ENCODE peak calls at places on chromosomes 1 and 21, in five cellular contexts. B, C, R, X and I are unnamed samples.

GRCh38 chr1:208997726-208998312 is 585.7 kb upstream of the CAMK1G start:
- DNase-seq in B (no peak), C (no peak), R (no peak), X (peak; percentile 41), I (peak; percentile 22)

GRCh38 chr1:89938171-89939055 is 56.5 kb upstream of the ZNF326 start:
- DNase-seq in B (peak; percentile 48), C (no peak), R (no peak), X (peak; percentile 33), I (peak; percentile 65)

GRCh38 chr1:112674986-112675727 is 698 bp downstream of the MOV10 start:
- DNase-seq in B (peak; percentile 6), C (peak; percentile 58), R (peak; percentile 62), X (no peak), I (peak; percentile 70)

GRCh38 chr1:186680031-186681012 is at the start of gene PTGS2:
- DNase-seq in B (peak; percentile 93), C (peak; percentile 56), R (peak; percentile 95), X (peak; percentile 61), I (peak; percentile 96)

GRCh38 chr21:39141502-39141901 is 41.7 kb downstream of the PSMG1 start:
- DNase-seq in B (peak; percentile 73), C (no peak), R (no peak), X (no peak), I (no peak)

GRCh38 chr1:43542515-43543458 is 12.1 kb downstream of the PTPRF start:
- DNase-seq in B (no peak), C (no peak), R (no peak), X (peak; percentile 75), I (no peak)

GRCh38 chr1:1118011-1118892 is 2.4 kb upstream of the C1orf159 start:
- DNase-seq in B (no peak), C (no peak), R (no peak), X (no peak), I (no peak)

GRCh38 chr21:27040738-27041137 is 73.8 kb upstream of the ADAMTS5 start:
- DNase-seq in B (no peak), C (no peak), R (no peak), X (no peak), I (peak; percentile 41)

GRCh38 chr1:19705464-19705863 is 40.8 kb downstream of the HTR6 start:
- DNase-seq in B (no peak), C (no peak), R (no peak), X (no peak), I (no peak)

GRCh38 chr1:19706136-19706535 is 41.5 kb downstream of the HTR6 start:
- DNase-seq in B (no peak), C (no peak), R (no peak), X (no peak), I (no peak)

GRCh38 chr1:19708558-19708957 is 43.9 kb downstream of the HTR6 start:
- DNase-seq in B (no peak), C (no peak), R (no peak), X (no peak), I (no peak)

GRCh38 chr1:19703280-19703679 is 38.6 kb downstream of the HTR6 start:
- DNase-seq in B (no peak), C (no peak), R (no peak), X (no peak), I (no peak)

DNA sequence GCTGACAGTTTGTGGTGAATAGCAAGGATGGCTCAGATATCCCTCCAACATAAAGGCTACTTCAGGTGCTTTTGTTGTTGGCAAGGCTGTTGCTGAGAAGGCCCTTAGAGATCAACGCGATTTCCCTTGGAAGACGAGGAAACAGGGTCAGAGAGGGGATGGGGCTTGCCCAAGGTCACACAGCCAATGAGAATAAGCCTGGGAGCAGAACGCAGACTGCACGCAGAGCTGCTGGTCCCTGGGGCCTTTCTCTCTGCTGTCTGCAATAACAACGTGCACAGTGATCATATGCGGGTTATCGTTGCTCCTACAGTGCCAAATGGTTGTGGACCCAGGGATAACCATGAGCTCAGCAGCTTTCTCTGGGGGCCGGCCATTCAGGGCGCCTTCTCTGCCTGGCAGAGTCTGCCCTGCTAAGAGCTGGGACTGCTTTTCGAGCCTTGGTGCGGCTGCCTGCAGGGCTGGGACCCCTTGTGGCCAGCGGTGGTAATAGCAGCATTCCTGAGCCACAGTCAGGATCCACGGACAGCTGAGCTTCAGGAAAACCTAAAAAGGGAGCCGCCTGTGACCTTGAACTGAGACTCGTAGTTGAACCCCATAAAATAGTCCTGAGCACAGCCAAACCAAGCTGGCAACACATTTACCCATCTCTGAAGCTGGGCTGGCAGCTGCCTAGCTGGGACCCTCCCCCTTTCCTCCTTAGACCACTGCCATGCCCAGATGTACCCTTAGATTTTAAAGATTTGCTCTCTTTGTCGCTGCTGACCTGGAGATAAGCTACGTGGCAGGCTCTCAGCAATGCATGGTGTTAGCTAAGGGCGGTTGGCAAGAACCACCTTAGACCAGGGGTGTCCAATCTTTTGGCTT is 39.8 kb downstream of the HTR6 start:
- DNase-seq in B (peak; percentile 69), C (peak; percentile 57), R (peak; percentile 92), X (peak; percentile 79), I (peak; percentile 85)
- H2BK120ac ChIP-seq in B (no peak overlapping the region), C (no peak overlapping the region), R (no peak overlapping the region), X (no peak overlapping the region), I (no peak overlapping the region)

DNA sequence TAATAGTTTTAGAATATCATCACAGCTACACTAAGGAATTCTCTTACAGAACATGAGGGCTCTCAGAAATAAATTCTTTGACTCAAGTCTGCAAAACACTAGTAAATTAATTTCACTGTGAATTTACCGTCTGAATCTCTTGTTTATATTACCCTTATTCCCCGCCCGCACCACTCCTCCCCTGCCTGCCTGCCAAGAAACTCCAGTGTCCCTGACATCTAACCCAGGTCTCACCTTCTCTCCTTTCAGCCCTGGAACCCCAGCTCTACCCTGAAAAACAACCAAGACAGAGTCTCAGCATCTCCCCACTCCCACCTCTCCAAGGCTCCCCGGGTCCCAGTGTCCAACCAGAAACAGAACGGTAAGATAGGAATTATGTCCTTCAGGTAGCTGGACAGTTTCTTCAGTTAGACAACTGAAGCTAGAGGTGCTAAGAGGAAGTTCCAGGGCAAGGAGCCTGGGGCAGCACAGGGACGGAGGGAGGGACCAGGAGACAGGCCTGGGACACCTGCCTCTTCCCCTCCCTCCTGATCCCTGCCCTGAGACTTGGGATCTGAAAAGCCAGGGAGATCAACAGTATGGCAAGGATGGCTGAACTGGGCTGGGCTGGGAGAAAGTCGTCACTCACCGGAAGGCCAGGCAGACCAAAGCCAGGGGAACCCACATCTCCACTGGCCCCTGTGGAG is 15.4 kb downstream of the COL16A1 start:
- DNase-seq in B (peak; percentile 7), C (no peak), R (no peak), X (no peak), I (no peak)
- H2AK5ac ChIP-seq in B (peak overlapping the region; percentile 100), C (no peak overlapping the region), R (no peak overlapping the region), X (peak overlapping the region; percentile 69), I (no peak overlapping the region)

GRCh38 chr1:22551591-22552370 is 11.5 kb upstream of the EPHA8 start:
- DNase-seq in B (no peak), C (no peak), R (no peak), X (no peak), I (peak; percentile 30)

GRCh38 chr1:22555386-22555656 is 8.0 kb upstream of the EPHA8 start:
- DNase-seq in B (no peak), C (no peak), R (no peak), X (no peak), I (no peak)

GRCh38 chr1:22553104-22553880 is 10.0 kb upstream of the EPHA8 start:
- DNase-seq in B (no peak), C (no peak), R (no peak), X (no peak), I (no peak)

GRCh38 chr1:22556391-22557104 is 6.7 kb upstream of the EPHA8 start:
- DNase-seq in B (no peak), C (peak; percentile 29), R (peak; percentile 91), X (no peak), I (peak; percentile 82)

DNA sequence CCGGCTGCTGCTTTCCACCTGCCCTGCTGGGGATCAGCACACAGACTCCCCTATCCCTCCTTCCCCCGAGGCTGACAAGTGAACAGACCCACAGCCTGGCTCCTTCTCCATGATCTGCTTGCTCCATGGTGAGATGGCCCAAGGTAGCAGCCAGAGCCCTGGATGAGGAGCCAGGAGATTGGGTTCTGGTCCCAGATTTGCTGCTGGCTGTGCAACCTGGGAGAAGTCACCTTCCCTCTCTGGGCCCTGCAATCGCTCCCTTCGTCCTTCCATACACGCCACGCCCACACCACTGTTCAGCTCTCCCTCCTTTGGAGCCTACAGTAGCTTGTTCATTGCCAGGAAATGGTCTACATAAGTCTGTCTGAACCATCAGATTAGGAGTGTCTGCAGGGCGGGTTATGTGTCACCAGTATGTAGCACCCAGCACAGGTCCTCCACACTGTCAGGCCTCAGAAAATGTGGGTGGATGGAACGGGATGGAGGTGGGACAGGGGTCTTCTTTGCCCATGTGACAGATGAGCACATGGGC is 9.2 kb upstream of the EPHA8 start:
- DNase-seq in B (no peak), C (no peak), R (no peak), X (no peak), I (no peak)
- H3K18ac ChIP-seq in B (no peak overlapping the region), C (peak overlapping the region; percentile 5), R (no peak overlapping the region), X (no peak overlapping the region), I (no peak overlapping the region)

DNA sequence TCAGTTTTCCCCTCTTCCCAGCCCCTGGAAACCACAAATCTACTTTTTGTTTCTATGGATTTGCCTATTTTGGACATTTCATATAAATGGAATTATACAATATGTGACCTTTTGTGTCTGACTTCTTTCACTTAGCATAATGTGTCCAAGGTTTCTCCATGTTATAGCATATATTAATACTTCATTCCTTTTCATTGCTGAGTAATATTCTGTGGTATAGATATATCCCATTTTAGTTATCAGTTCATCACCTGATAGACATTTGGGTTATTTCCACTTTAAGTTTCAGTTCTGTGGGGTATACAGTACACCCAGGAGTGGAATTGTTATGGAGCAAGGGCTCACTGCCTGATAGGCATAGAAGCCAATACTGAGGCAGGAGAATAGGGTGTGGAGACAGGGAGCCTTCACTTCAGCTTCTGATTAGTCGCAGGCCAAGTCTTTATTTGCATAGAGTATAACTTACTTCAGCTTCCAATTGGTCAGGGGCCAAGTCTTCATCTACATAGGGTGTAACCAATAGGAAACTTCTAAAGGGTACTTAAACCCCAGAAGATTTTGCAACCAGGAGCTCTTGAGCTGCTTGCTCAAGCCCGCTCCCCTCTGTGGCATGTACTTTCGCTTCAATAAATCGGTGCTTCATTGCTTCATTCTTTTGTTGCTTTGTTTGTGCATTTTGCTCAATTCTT is 8.3 kb upstream of the NVL start:
- DNase-seq in B (no peak), C (no peak), R (no peak), X (no peak), I (peak; percentile 17)
- H2BK120ac ChIP-seq in B (no peak overlapping the region), C (no peak overlapping the region), R (no peak overlapping the region), X (no peak overlapping the region), I (no peak overlapping the region)

DNA sequence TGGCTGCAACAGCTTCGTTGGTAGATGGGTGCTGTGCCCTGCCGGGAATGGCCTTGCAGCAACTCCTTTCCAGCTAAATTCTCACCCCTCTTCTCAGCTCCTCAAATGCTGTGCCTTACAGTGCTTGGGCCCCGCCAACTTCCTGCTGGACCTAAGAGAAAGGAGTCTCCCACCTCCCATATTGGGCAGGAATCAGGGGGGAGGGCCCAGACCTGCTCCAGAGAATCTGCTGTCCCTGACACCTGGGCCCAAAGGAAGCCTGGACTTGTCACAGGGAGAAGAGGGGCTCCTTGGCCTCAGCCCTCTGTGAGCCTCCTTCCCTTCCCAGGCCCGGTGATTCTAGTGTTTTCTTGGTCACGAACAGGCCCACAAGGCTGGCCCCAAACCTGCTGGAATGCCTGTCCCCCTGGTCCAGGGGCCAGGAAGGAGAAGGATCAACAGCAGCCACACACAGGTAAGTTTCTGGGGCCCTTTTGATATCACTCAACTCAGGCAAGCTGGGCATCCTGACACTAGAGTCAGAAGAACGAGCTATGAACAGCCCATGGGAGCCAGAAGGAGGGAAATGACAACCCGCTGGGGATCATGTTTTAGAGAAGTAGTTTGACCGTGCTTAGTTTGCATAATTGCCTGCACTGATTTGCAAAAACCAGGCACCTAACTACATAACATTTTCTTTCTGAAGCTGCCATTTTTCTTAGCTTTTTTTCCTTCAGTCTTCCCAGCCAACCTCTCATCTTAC is 86.2 kb downstream of the CD247 start:
- DNase-seq in B (no peak), C (no peak), R (no peak), X (no peak), I (no peak)
- H2AK5ac ChIP-seq in B (no peak overlapping the region), C (peak overlapping the region; percentile 27), R (no peak overlapping the region), X (no peak overlapping the region), I (no peak overlapping the region)